ENCODE peak calls at places on chromosomes 1 and 21, in six cellular contexts. X is effector memory CD8-positive, alpha-beta T cell; S is adrenal gland; G is omental fat pad; Y is HEK293T; I is naive B cell. A is an unnamed sample.
A peak's percentile ranks its signal among the peaks of the same experiment; 100 is the strongest.

GRCh38 chr1:154541231-154541630 is 17.2 kb downstream of the UBE2Q1 start:
- DNase-seq in X (no peak), S (no peak), G (no peak), Y (no peak), I (no peak), A (no peak)

GRCh38 chr1:1203561-1204424 is 2.6 kb downstream of the TNFRSF18 start:
- DNase-seq in X (no peak), S (no peak), G (no peak), Y (no peak), I (no peak), A (no peak)

GRCh38 chr1:57310992-57311790 is 112.7 kb downstream of the DAB1 start:
- DNase-seq in X (no peak), S (no peak), G (no peak), Y (no peak), I (no peak), A (no peak)

GRCh38 chr1:32933742-32934322 is 30.8 kb downstream of the RNF19B start:
- DNase-seq in X (no peak), S (peak; percentile 67), G (no peak), Y (no peak), I (no peak), A (no peak)

GRCh38 chr1:201551877-201552731 is 13.2 kb downstream of the NAV1 start:
- DNase-seq in X (no peak), S (no peak), G (no peak), Y (no peak), I (no peak), A (peak; percentile 97)

GRCh38 chr1:74733616-74734484 is 898 bp downstream of the TYW3 start:
- DNase-seq in X (peak; percentile 54), S (peak; percentile 38), G (no peak), Y (peak; percentile 63), I (peak; percentile 53), A (peak; percentile 82)

GRCh38 chr1:239814306-239814881 is 277.3 kb upstream of the FMN2 start:
- DNase-seq in X (no peak), S (peak; percentile 58), G (no peak), Y (no peak), I (no peak), A (peak; percentile 92)

GRCh38 chr1:116738673-116739370 is 15.4 kb upstream of the CD2 start:
- DNase-seq in X (peak; percentile 72), S (no peak), G (no peak), Y (no peak), I (peak; percentile 20), A (no peak)

GRCh38 chr21:39384674-39385298 is 35.9 kb upstream of the HMGN1 start:
- DNase-seq in X (no peak), S (no peak), G (no peak), Y (no peak), I (no peak), A (peak; percentile 4)

GRCh38 chr21:45263534-45263933 is 24.2 kb downstream of the POFUT2 start:
- DNase-seq in X (no peak), S (no peak), G (no peak), Y (no peak), I (no peak), A (no peak)

GRCh38 chr1:200877839-200878551 is 5.2 kb downstream of the GPR25 start:
- DNase-seq in X (no peak), S (peak; percentile 13), G (no peak), Y (no peak), I (no peak), A (no peak)

GRCh38 chr1:245656189-245656717 is 501.5 kb downstream of the KIF26B start:
- DNase-seq in X (no peak), S (no peak), G (no peak), Y (no peak), I (no peak), A (peak; percentile 95)

GRCh38 chr1:248792342-248792741 is 33.4 kb downstream of the SH3BP5L start:
- DNase-seq in X (no peak), S (no peak), G (no peak), Y (no peak), I (peak; percentile 62), A (no peak)

GRCh38 chr1:222263791-222264190 is 284.1 kb downstream of the HHIPL2 start:
- DNase-seq in X (no peak), S (no peak), G (no peak), Y (no peak), I (no peak), A (peak; percentile 55)

GRCh38 chr1:172928412-172928811 is 122.3 kb downstream of the TNFSF18 start:
- DNase-seq in X (no peak), S (no peak), G (no peak), Y (no peak), I (no peak), A (no peak)

GRCh38 chr1:153509729-153510354 is 25.9 kb downstream of the S100A6 start:
- DNase-seq in X (peak; percentile 69), S (peak; percentile 61), G (peak; percentile 32), Y (peak; percentile 62), I (peak; percentile 19), A (peak; percentile 49)

GRCh38 chr1:94096797-94097549 is 24.0 kb downstream of the ABCA4 start:
- DNase-seq in X (no peak), S (no peak), G (no peak), Y (no peak), I (no peak), A (peak; percentile 59)

GRCh38 chr1:200367841-200368534 is 41.8 kb downstream of the ZNF281 start:
- DNase-seq in X (no peak), S (no peak), G (no peak), Y (no peak), I (no peak), A (peak; percentile 83)

GRCh38 chr1:6028042-6028895 is 17.4 kb upstream of the KCNAB2 start:
- DNase-seq in X (peak; percentile 64), S (peak; percentile 40), G (no peak), Y (no peak), I (peak; percentile 82), A (no peak)

GRCh38 chr1:112896783-112897182 is 59.2 kb downstream of the SLC16A1 start:
- DNase-seq in X (no peak), S (no peak), G (no peak), Y (no peak), I (no peak), A (no peak)

A was measured in myocyte.